ENCODE peak calls at places on chromosomes 7 and 10, in nine cellular contexts. One of them, this sample, is unnamed.

GRCh38 chr7:134618756-134619530 is 27.7 kb upstream of the BPGM start:
- DNase-seq in iris pigment epithelial cell: peak; percentile 72
- DNase-seq in fibroblast of the aortic adventitia: peak; percentile 69
- DNase-seq in GM20000: no peak
- DNase-seq in NCI-H1092 treated with DMSO at 0.1 percent for 48 hours: no peak
- DNase-seq in EL: peak; percentile 57
- DNase-seq in effector CD4-positive, alpha-beta T cell: no peak
- DNase-seq in PC-3: peak; percentile 73
- DNase-seq in astrocyte of the spinal cord: peak; percentile 78
- DNase-seq in this sample: no peak

GRCh38 chr10:62166331-62167154 is 102.1 kb downstream of the RTKN2 start:
- DNase-seq in iris pigment epithelial cell: peak; percentile 15
- DNase-seq in fibroblast of the aortic adventitia: peak; percentile 85
- DNase-seq in GM20000: peak; percentile 27
- DNase-seq in NCI-H1092 treated with DMSO at 0.1 percent for 48 hours: no peak
- DNase-seq in EL: peak; percentile 25
- DNase-seq in effector CD4-positive, alpha-beta T cell: no peak
- DNase-seq in PC-3: no peak
- DNase-seq in astrocyte of the spinal cord: peak; percentile 28
- DNase-seq in this sample: no peak

GRCh38 chr10:50431791-50432190 is 180.5 kb upstream of the ASAH2 start:
- DNase-seq in iris pigment epithelial cell: peak; percentile 54
- DNase-seq in fibroblast of the aortic adventitia: peak; percentile 64
- DNase-seq in GM20000: peak; percentile 52
- DNase-seq in NCI-H1092 treated with DMSO at 0.1 percent for 48 hours: no peak
- DNase-seq in EL: no peak
- DNase-seq in effector CD4-positive, alpha-beta T cell: no peak
- DNase-seq in PC-3: no peak
- DNase-seq in astrocyte of the spinal cord: peak; percentile 61
- DNase-seq in this sample: no peak

GRCh38 chr10:130635528-130635927 is 499.3 kb downstream of the GLRX3 start:
- DNase-seq in iris pigment epithelial cell: peak; percentile 26
- DNase-seq in fibroblast of the aortic adventitia: no peak
- DNase-seq in GM20000: no peak
- DNase-seq in NCI-H1092 treated with DMSO at 0.1 percent for 48 hours: no peak
- DNase-seq in EL: no peak
- DNase-seq in effector CD4-positive, alpha-beta T cell: no peak
- DNase-seq in PC-3: no peak
- DNase-seq in astrocyte of the spinal cord: no peak
- DNase-seq in this sample: no peak

GRCh38 chr7:149733554-149734513 is 39.6 kb downstream of the ZNF467 start:
- DNase-seq in iris pigment epithelial cell: no peak
- DNase-seq in fibroblast of the aortic adventitia: no peak
- DNase-seq in GM20000: no peak
- DNase-seq in NCI-H1092 treated with DMSO at 0.1 percent for 48 hours: no peak
- DNase-seq in EL: no peak
- DNase-seq in effector CD4-positive, alpha-beta T cell: no peak
- DNase-seq in PC-3: no peak
- DNase-seq in astrocyte of the spinal cord: no peak
- DNase-seq in this sample: no peak

GRCh38 chr10:44249490-44249889 is 135.4 kb downstream of the CXCL12 start:
- DNase-seq in iris pigment epithelial cell: no peak
- DNase-seq in fibroblast of the aortic adventitia: no peak
- DNase-seq in GM20000: no peak
- DNase-seq in NCI-H1092 treated with DMSO at 0.1 percent for 48 hours: no peak
- DNase-seq in EL: no peak
- DNase-seq in effector CD4-positive, alpha-beta T cell: no peak
- DNase-seq in PC-3: peak; percentile 9
- DNase-seq in astrocyte of the spinal cord: no peak
- DNase-seq in this sample: no peak

GRCh38 chr10:129933456-129934092 is 30.5 kb downstream of the EBF3 start:
- DNase-seq in iris pigment epithelial cell: no peak
- DNase-seq in fibroblast of the aortic adventitia: no peak
- DNase-seq in GM20000: no peak
- DNase-seq in NCI-H1092 treated with DMSO at 0.1 percent for 48 hours: no peak
- DNase-seq in EL: no peak
- DNase-seq in effector CD4-positive, alpha-beta T cell: no peak
- DNase-seq in PC-3: no peak
- DNase-seq in astrocyte of the spinal cord: no peak
- DNase-seq in this sample: no peak

GRCh38 chr7:94414481-94414880 is 19.8 kb downstream of the COL1A2 start:
- DNase-seq in iris pigment epithelial cell: no peak
- DNase-seq in fibroblast of the aortic adventitia: peak; percentile 78
- DNase-seq in GM20000: no peak
- DNase-seq in NCI-H1092 treated with DMSO at 0.1 percent for 48 hours: peak; percentile 77
- DNase-seq in EL: peak; percentile 74
- DNase-seq in effector CD4-positive, alpha-beta T cell: no peak
- DNase-seq in PC-3: peak; percentile 3
- DNase-seq in astrocyte of the spinal cord: peak; percentile 66
- DNase-seq in this sample: peak; percentile 71

GRCh38 chr10:78950656-78951587 is 117.8 kb upstream of the ZMIZ1 start:
- DNase-seq in iris pigment epithelial cell: no peak
- DNase-seq in fibroblast of the aortic adventitia: no peak
- DNase-seq in GM20000: no peak
- DNase-seq in NCI-H1092 treated with DMSO at 0.1 percent for 48 hours: no peak
- DNase-seq in EL: no peak
- DNase-seq in effector CD4-positive, alpha-beta T cell: no peak
- DNase-seq in PC-3: no peak
- DNase-seq in astrocyte of the spinal cord: no peak
- DNase-seq in this sample: peak; percentile 44

GRCh38 chr10:48519731-48520506 is 85.0 kb downstream of the ARHGAP22 start:
- DNase-seq in iris pigment epithelial cell: no peak
- DNase-seq in fibroblast of the aortic adventitia: no peak
- DNase-seq in GM20000: no peak
- DNase-seq in NCI-H1092 treated with DMSO at 0.1 percent for 48 hours: no peak
- DNase-seq in EL: no peak
- DNase-seq in effector CD4-positive, alpha-beta T cell: no peak
- DNase-seq in PC-3: no peak
- DNase-seq in astrocyte of the spinal cord: no peak
- DNase-seq in this sample: no peak

GRCh38 chr10:108104697-108105096 is 940.2 kb upstream of the SORCS1 start:
- DNase-seq in iris pigment epithelial cell: no peak
- DNase-seq in fibroblast of the aortic adventitia: no peak
- DNase-seq in GM20000: no peak
- DNase-seq in NCI-H1092 treated with DMSO at 0.1 percent for 48 hours: no peak
- DNase-seq in EL: no peak
- DNase-seq in effector CD4-positive, alpha-beta T cell: no peak
- DNase-seq in PC-3: no peak
- DNase-seq in astrocyte of the spinal cord: no peak
- DNase-seq in this sample: no peak

GRCh38 chr10:100570518-100570865 is 34.7 kb downstream of the HIF1AN start:
- DNase-seq in iris pigment epithelial cell: no peak
- DNase-seq in fibroblast of the aortic adventitia: no peak
- DNase-seq in GM20000: no peak
- DNase-seq in NCI-H1092 treated with DMSO at 0.1 percent for 48 hours: no peak
- DNase-seq in EL: no peak
- DNase-seq in effector CD4-positive, alpha-beta T cell: no peak
- DNase-seq in PC-3: no peak
- DNase-seq in astrocyte of the spinal cord: no peak
- DNase-seq in this sample: no peak

GRCh38 chr7:129108583-129108982 is 35.9 kb upstream of the TSPAN33 start:
- DNase-seq in iris pigment epithelial cell: peak; percentile 69
- DNase-seq in fibroblast of the aortic adventitia: no peak
- DNase-seq in GM20000: no peak
- DNase-seq in NCI-H1092 treated with DMSO at 0.1 percent for 48 hours: no peak
- DNase-seq in EL: no peak
- DNase-seq in effector CD4-positive, alpha-beta T cell: no peak
- DNase-seq in PC-3: no peak
- DNase-seq in astrocyte of the spinal cord: no peak
- DNase-seq in this sample: no peak

GRCh38 chr7:74029094-74029785 is 1.3 kb downstream of the ELN start:
- DNase-seq in iris pigment epithelial cell: no peak
- DNase-seq in fibroblast of the aortic adventitia: no peak
- DNase-seq in GM20000: no peak
- DNase-seq in NCI-H1092 treated with DMSO at 0.1 percent for 48 hours: no peak
- DNase-seq in EL: no peak
- DNase-seq in effector CD4-positive, alpha-beta T cell: no peak
- DNase-seq in PC-3: no peak
- DNase-seq in astrocyte of the spinal cord: no peak
- DNase-seq in this sample: no peak

GRCh38 chr10:49502358-49502757 is 36.6 kb downstream of the ERCC6 start:
- DNase-seq in iris pigment epithelial cell: peak; percentile 17
- DNase-seq in fibroblast of the aortic adventitia: peak; percentile 90
- DNase-seq in GM20000: no peak
- DNase-seq in NCI-H1092 treated with DMSO at 0.1 percent for 48 hours: no peak
- DNase-seq in EL: peak; percentile 15
- DNase-seq in effector CD4-positive, alpha-beta T cell: no peak
- DNase-seq in PC-3: no peak
- DNase-seq in astrocyte of the spinal cord: peak; percentile 33
- DNase-seq in this sample: no peak

GRCh38 chr7:119660085-119660484 is 612.9 kb upstream of the KCND2 start:
- DNase-seq in iris pigment epithelial cell: no peak
- DNase-seq in fibroblast of the aortic adventitia: peak; percentile 6
- DNase-seq in GM20000: no peak
- DNase-seq in NCI-H1092 treated with DMSO at 0.1 percent for 48 hours: no peak
- DNase-seq in EL: no peak
- DNase-seq in effector CD4-positive, alpha-beta T cell: no peak
- DNase-seq in PC-3: no peak
- DNase-seq in astrocyte of the spinal cord: no peak
- DNase-seq in this sample: no peak

GRCh38 chr7:41116337-41116736 is 586.6 kb downstream of the INHBA start:
- DNase-seq in iris pigment epithelial cell: no peak
- DNase-seq in fibroblast of the aortic adventitia: no peak
- DNase-seq in GM20000: no peak
- DNase-seq in NCI-H1092 treated with DMSO at 0.1 percent for 48 hours: no peak
- DNase-seq in EL: no peak
- DNase-seq in effector CD4-positive, alpha-beta T cell: no peak
- DNase-seq in PC-3: no peak
- DNase-seq in astrocyte of the spinal cord: no peak
- DNase-seq in this sample: no peak

This sample was measured in NCI-H446 treated with DMSO at 0.1 percent for 48 hours.